ENCODE peak calls at places on chromosomes 2 and 18, in four cellular contexts. One of them, this sample, is unnamed.
A peak's percentile ranks its signal among the peaks of the same experiment; 100 is the strongest.

GRCh38 chr2:62293490-62294212 is 97.7 kb downstream of the B3GNT2 start:
- DNase-seq in thyroid gland: peak; percentile 99
- DNase-seq in stomach: peak; percentile 93
- DNase-seq in adrenal gland: peak; percentile 85
- DNase-seq in this sample: no peak

GRCh38 chr2:88038263-88039105 is 17.1 kb downstream of the KRCC1 start:
- DNase-seq in thyroid gland: no peak
- DNase-seq in stomach: no peak
- DNase-seq in adrenal gland: no peak
- DNase-seq in this sample: no peak

GRCh38 chr2:88116669-88117432 is 11.0 kb downstream of the FABP1 start:
- DNase-seq in thyroid gland: no peak
- DNase-seq in stomach: no peak
- DNase-seq in adrenal gland: no peak
- DNase-seq in this sample: no peak

GRCh38 chr2:222133897-222134296 is 164.9 kb downstream of the PAX3 start:
- DNase-seq in thyroid gland: no peak
- DNase-seq in stomach: no peak
- DNase-seq in adrenal gland: no peak
- DNase-seq in this sample: no peak

GRCh38 chr18:48007955-48008701 is 77.7 kb upstream of the SMAD2 start:
- DNase-seq in thyroid gland: peak; percentile 78
- DNase-seq in stomach: peak; percentile 78
- DNase-seq in adrenal gland: peak; percentile 78
- DNase-seq in this sample: no peak

GRCh38 chr2:190137561-190137960 is 75.0 kb upstream of the MSTN start:
- DNase-seq in thyroid gland: no peak
- DNase-seq in stomach: no peak
- DNase-seq in adrenal gland: peak; percentile 29
- DNase-seq in this sample: no peak

GRCh38 chr2:166127217-166128155 is at the start of gene SCN1A:
- DNase-seq in thyroid gland: no peak
- DNase-seq in stomach: no peak
- DNase-seq in adrenal gland: no peak
- DNase-seq in this sample: no peak

GRCh38 chr2:57453929-57454328 is 592.7 kb upstream of the VRK2 start:
- DNase-seq in thyroid gland: no peak
- DNase-seq in stomach: no peak
- DNase-seq in adrenal gland: no peak
- DNase-seq in this sample: no peak

GRCh38 chr2:98175811-98176210 is 88.8 kb downstream of the VWA3B start:
- DNase-seq in thyroid gland: no peak
- DNase-seq in stomach: no peak
- DNase-seq in adrenal gland: no peak
- DNase-seq in this sample: no peak

GRCh38 chr2:215529271-215529670 is 93.4 kb upstream of the FN1 start:
- DNase-seq in thyroid gland: no peak
- DNase-seq in stomach: no peak
- DNase-seq in adrenal gland: no peak
- DNase-seq in this sample: no peak

GRCh38 chr2:173075056-173075780 is 428 bp upstream of the MAP3K20 start:
- DNase-seq in thyroid gland: peak; percentile 9
- DNase-seq in stomach: no peak
- DNase-seq in adrenal gland: no peak
- DNase-seq in this sample: no peak

GRCh38 chr2:25851740-25852503 is 26.4 kb downstream of the ASXL2 start:
- DNase-seq in thyroid gland: no peak
- DNase-seq in stomach: no peak
- DNase-seq in adrenal gland: no peak
- DNase-seq in this sample: no peak

GRCh38 chr18:25962176-25962575 is 128.2 kb downstream of the SS18 start:
- DNase-seq in thyroid gland: no peak
- DNase-seq in stomach: no peak
- DNase-seq in adrenal gland: no peak
- DNase-seq in this sample: no peak

GRCh38 chr18:25962919-25963318 is 127.5 kb downstream of the SS18 start:
- DNase-seq in thyroid gland: no peak
- DNase-seq in stomach: no peak
- DNase-seq in adrenal gland: no peak
- DNase-seq in this sample: no peak

GRCh38 chr18:25953111-25953510 is 137.3 kb downstream of the SS18 start:
- DNase-seq in thyroid gland: no peak
- DNase-seq in stomach: no peak
- DNase-seq in adrenal gland: no peak
- DNase-seq in this sample: no peak

GRCh38 chr18:25957017-25957416 is 133.4 kb downstream of the SS18 start:
- DNase-seq in thyroid gland: no peak
- DNase-seq in stomach: no peak
- DNase-seq in adrenal gland: no peak
- DNase-seq in this sample: no peak
- H3K9me3 ChIP-seq in thyroid gland: no peaks in the 10 kb centered on the region
- H3K9me3 ChIP-seq in stomach: no peaks in the 10 kb centered on the region
- H3K9me3 ChIP-seq in adrenal gland: no peaks in the 10 kb centered on the region
- H3K9me3 ChIP-seq in this sample: no peaks in the 10 kb centered on the region

GRCh38 chr2:219125225-219125885 is 35.3 kb downstream of the NHEJ1 start:
- DNase-seq in thyroid gland: no peak
- DNase-seq in stomach: peak; percentile 29
- DNase-seq in adrenal gland: peak; percentile 94
- DNase-seq in this sample: no peak

GRCh38 chr2:219123356-219124143 is 37.1 kb downstream of the NHEJ1 start:
- DNase-seq in thyroid gland: no peak
- DNase-seq in stomach: no peak
- DNase-seq in adrenal gland: no peak
- DNase-seq in this sample: no peak

GRCh38 chr2:219126555-219126954 is 34.1 kb downstream of the NHEJ1 start:
- DNase-seq in thyroid gland: no peak
- DNase-seq in stomach: peak; percentile 64
- DNase-seq in adrenal gland: no peak
- DNase-seq in this sample: no peak

GRCh38 chr2:219125886-219126270 is 34.7 kb downstream of the NHEJ1 start:
- DNase-seq in thyroid gland: no peak
- DNase-seq in stomach: no peak
- DNase-seq in adrenal gland: no peak
- DNase-seq in this sample: no peak

DNA sequence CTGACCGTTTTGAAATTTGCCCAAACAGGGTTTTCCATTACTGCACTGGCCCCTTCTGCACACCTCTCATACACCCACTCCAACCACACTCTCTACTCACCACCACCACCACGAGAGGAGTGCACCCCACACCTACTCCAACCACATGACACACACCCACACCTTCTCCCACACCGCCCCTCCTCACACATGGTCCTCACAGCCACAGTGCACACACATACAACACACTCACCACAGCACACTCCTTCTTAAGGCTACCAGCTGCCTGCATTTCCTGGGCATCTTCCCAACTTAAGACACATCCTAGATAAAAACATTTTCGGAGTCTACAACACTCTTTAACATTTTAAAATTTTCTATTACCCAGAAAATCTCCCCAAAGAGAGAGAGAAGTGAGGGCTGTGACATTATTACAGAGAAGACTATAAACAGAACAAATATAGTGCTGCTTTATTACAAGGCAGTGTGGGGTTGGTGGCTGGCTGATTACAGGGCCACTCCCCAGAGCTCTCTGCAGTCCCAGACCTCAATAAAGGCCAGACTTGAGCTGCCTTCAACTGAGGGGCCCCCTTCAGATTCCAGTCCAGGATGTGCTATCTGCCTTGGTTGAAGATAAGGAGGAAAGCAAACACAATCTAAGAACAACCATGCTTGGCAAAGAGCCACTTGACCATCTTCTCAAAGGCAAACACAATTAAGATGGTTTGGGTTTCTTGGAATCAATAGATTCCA is 36.1 kb downstream of the NHEJ1 start:
- DNase-seq in thyroid gland: no peak
- DNase-seq in stomach: no peak
- DNase-seq in adrenal gland: peak; percentile 41
- DNase-seq in this sample: no peak
- TF ChIP-seq POLR2A in thyroid gland: no peak
- TF ChIP-seq POLR2A in stomach: no peak
- TF ChIP-seq POLR2A in adrenal gland: no peak
- TF ChIP-seq POLR2A in this sample: no peak

DNA sequence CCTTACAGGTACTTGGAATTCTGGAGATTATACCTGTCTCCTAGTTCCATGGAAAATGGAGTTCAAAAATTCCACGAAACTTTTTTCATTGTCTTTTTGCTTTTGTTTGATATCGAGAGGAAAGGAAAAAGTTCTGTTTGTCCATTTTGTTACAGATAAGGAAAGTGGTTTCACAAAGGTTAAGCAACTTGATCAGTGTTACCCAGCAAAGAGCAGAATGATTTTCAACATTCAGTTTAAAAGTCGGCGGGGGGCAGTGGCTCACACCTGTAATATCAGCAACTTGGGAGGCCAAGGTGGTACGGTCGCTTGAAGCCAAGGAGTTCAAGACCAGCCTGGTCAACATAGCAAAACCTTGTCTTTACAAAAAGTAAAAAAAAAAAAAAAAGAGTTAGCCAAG is 118.8 kb downstream of the LDLRAD4 start:
- DNase-seq in thyroid gland: no peak
- DNase-seq in stomach: no peak
- DNase-seq in adrenal gland: no peak
- DNase-seq in this sample: no peak
- H3K9me3 ChIP-seq in thyroid gland: no peaks in the 10 kb centered on the region
- H3K9me3 ChIP-seq in stomach: no peaks in the 10 kb centered on the region
- H3K9me3 ChIP-seq in adrenal gland: peaks cover 12% of the 10 kb centered on the region
- H3K9me3 ChIP-seq in this sample: no peaks in the 10 kb centered on the region

GRCh38 chr18:24273596-24273995 is 124.0 kb downstream of the OSBPL1A start:
- DNase-seq in thyroid gland: no peak
- DNase-seq in stomach: no peak
- DNase-seq in adrenal gland: peak; percentile 32
- DNase-seq in this sample: no peak

GRCh38 chr18:24270937-24271380 is 126.7 kb downstream of the OSBPL1A start:
- DNase-seq in thyroid gland: peak; percentile 35
- DNase-seq in stomach: no peak
- DNase-seq in adrenal gland: peak; percentile 27
- DNase-seq in this sample: no peak

GRCh38 chr18:24268784-24269550 is 128.7 kb downstream of the OSBPL1A start:
- DNase-seq in thyroid gland: no peak
- DNase-seq in stomach: no peak
- DNase-seq in adrenal gland: no peak
- DNase-seq in this sample: no peak

GRCh38 chr18:24270358-24270936 is 127.2 kb downstream of the OSBPL1A start:
- DNase-seq in thyroid gland: no peak
- DNase-seq in stomach: no peak
- DNase-seq in adrenal gland: no peak
- DNase-seq in this sample: no peak

GRCh38 chr18:24271381-24272331 is 126.0 kb downstream of the OSBPL1A start:
- DNase-seq in thyroid gland: peak; percentile 91
- DNase-seq in stomach: peak; percentile 74
- DNase-seq in adrenal gland: peak; percentile 83
- DNase-seq in this sample: no peak
- TF ChIP-seq POLR2A in thyroid gland: no peak
- TF ChIP-seq POLR2A in stomach: no peak
- TF ChIP-seq POLR2A in adrenal gland: no peak
- TF ChIP-seq POLR2A in this sample: no peak

GRCh38 chr18:80023173-80023572 is 11.1 kb upstream of the RBFA start:
- DNase-seq in thyroid gland: no peak
- DNase-seq in stomach: no peak
- DNase-seq in adrenal gland: no peak
- DNase-seq in this sample: no peak
- H3K9me3 ChIP-seq in thyroid gland: no peaks in the 10 kb centered on the region
- H3K9me3 ChIP-seq in stomach: peaks cover 50% of the 10 kb centered on the region
- H3K9me3 ChIP-seq in adrenal gland: peaks cover 10% of the 10 kb centered on the region
- H3K9me3 ChIP-seq in this sample: peaks cover 73% of the 10 kb centered on the region

GRCh38 chr2:239122711-239123110 is 274.8 kb downstream of the TWIST2 start:
- DNase-seq in thyroid gland: no peak
- DNase-seq in stomach: no peak
- DNase-seq in adrenal gland: no peak
- DNase-seq in this sample: no peak
- TF ChIP-seq POLR2A in thyroid gland: no peak
- TF ChIP-seq POLR2A in stomach: no peak
- TF ChIP-seq POLR2A in adrenal gland: no peak
- TF ChIP-seq POLR2A in this sample: no peak

GRCh38 chr2:94776036-94776435 is 95.2 kb upstream of the TEKT4 start:
- DNase-seq in thyroid gland: no peak
- DNase-seq in stomach: no peak
- DNase-seq in adrenal gland: no peak
- DNase-seq in this sample: no peak
- H3K9me3 ChIP-seq in thyroid gland: no peaks in the 10 kb centered on the region
- H3K9me3 ChIP-seq in stomach: no peaks in the 10 kb centered on the region
- H3K9me3 ChIP-seq in adrenal gland: no peaks in the 10 kb centered on the region
- H3K9me3 ChIP-seq in this sample: no peaks in the 10 kb centered on the region

DNA sequence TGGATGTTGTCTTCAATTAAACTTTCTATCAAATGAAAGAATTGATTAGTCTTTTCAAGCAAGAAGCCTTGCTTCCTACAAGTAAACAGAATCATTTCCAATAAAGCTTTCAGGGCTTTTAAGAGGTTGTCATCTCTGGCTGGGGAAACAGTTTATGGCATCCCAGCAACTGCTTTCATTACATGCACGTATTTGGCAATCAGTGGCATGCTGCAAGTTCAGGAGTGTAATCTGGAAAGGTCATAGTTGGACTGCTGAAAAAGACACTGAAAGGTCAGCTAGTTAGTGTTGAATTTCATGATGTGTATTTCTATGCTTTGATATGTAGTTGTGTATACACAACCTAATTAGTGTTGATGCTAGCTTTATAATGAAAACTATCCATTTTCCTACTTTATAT is 332.9 kb downstream of the DSC3 start:
- DNase-seq in thyroid gland: no peak
- DNase-seq in stomach: no peak
- DNase-seq in adrenal gland: no peak
- DNase-seq in this sample: no peak
- TF ChIP-seq POLR2A in thyroid gland: no peak
- TF ChIP-seq POLR2A in stomach: no peak
- TF ChIP-seq POLR2A in adrenal gland: no peak
- TF ChIP-seq POLR2A in this sample: no peak

This sample was measured in esophagus squamous epithelium.